ENCODE peak calls at places on chromosomes 6 and 20, in nine cellular contexts. M is psoas muscle, B is right atrium auricular region, A is Panc1, U is ovary, O is fibroblast of mammary gland, K is mucosa of descending colon, E is RWPE1, G is GM20000. J is an unnamed sample.
A peak's percentile ranks its signal among the peaks of the same experiment; 100 is the strongest.

GRCh38 chr6:157999100-158000051 is 17.7 kb downstream of the SYNJ2 start:
- DNase-seq in A (no peak), M (no peak), G (no peak), U (no peak), B (no peak), K (no peak), O (no peak), E (no peak), J (no peak)

GRCh38 chr20:6708010-6708409 is 59.5 kb upstream of the BMP2 start:
- DNase-seq in K (peak; percentile 74), B (no peak), U (no peak), O (peak; percentile 53), E (peak; percentile 57), A (no peak), M (no peak), G (no peak), J (no peak)

GRCh38 chr6:145967549-145967948 is 3.4 kb upstream of the SHPRH start:
- DNase-seq in G (no peak), U (no peak), B (no peak), M (no peak), O (no peak), K (no peak), A (no peak), E (no peak), J (no peak)

GRCh38 chr6:167799033-167799933 is 27.4 kb upstream of the AFDN start:
- DNase-seq in G (no peak), A (no peak), E (no peak), U (no peak), O (no peak), K (no peak), M (no peak), B (no peak), J (no peak)

GRCh38 chr6:25302156-25302555 is 23.0 kb downstream of the CARMIL1 start:
- DNase-seq in U (no peak), E (no peak), G (no peak), B (no peak), K (no peak), A (no peak), O (no peak), M (no peak), J (no peak)

GRCh38 chr20:36504295-36504694 is 37.0 kb upstream of the MYL9 start:
- DNase-seq in B (no peak), O (no peak), M (no peak), E (no peak), G (no peak), K (no peak), U (no peak), A (no peak), J (no peak)

GRCh38 chr6:21931641-21932335 is 338.2 kb downstream of the SOX4 start:
- DNase-seq in G (no peak), O (peak; percentile 38), A (no peak), E (no peak), B (no peak), U (no peak), M (no peak), K (no peak), J (no peak)

GRCh38 chr20:19692100-19692499 is 66.0 kb upstream of the RIN2 start:
- DNase-seq in G (no peak), U (no peak), O (peak; percentile 55), M (no peak), K (no peak), A (no peak), B (no peak), E (no peak), J (no peak)

GRCh38 chr20:2865101-2865500 is 8.2 kb upstream of the PTPRA start:
- DNase-seq in K (no peak), B (no peak), O (no peak), G (no peak), U (no peak), M (no peak), E (no peak), A (no peak), J (no peak)

GRCh38 chr20:2864626-2865025 is 8.7 kb upstream of the PTPRA start:
- DNase-seq in B (no peak), G (no peak), A (no peak), U (no peak), M (no peak), O (no peak), E (no peak), K (no peak), J (no peak)

GRCh38 chr20:2866236-2866635 is 7.0 kb upstream of the PTPRA start:
- DNase-seq in M (no peak), A (no peak), O (no peak), G (no peak), K (no peak), E (no peak), B (no peak), U (no peak), J (peak; percentile 60)

GRCh38 chr20:2867081-2867860 is 6.0 kb upstream of the PTPRA start:
- DNase-seq in G (no peak), K (peak; percentile 34), M (no peak), O (no peak), B (peak; percentile 58), A (no peak), U (no peak), E (no peak), J (no peak)

DNA sequence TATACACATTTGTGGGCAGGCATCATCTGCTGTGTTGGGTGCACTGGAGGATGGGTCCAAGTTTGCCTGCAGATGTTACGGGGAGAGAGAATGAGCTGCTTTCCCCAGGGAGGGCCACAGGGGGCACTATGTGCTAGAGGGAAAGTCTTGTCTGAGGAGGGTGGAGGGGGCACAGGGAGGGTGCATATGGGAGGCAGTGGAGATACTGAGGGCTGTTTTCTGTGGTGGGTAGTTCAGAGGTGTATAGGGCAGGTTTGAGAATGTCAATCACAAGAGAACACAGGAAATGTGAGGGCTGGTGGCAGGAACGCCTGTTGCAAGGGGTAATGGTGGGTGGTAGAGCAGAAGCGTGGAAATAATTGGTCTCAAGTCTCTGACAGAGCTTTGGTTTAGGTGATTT is 7.7 kb upstream of the PTPRA start:
- DNase-seq in M (no peak), K (no peak), G (no peak), B (no peak), A (no peak), U (no peak), E (no peak), O (no peak), J (peak; percentile 57)
- TF ChIP-seq CTCF in M (no peak), K (no peak), G (no peak), B (no peak), A (no peak), U (no peak), E (no peak), O (no peak), J (peak; percentile 55)

GRCh38 chr20:42531675-42531985 is 658.1 kb downstream of the PTPRT start:
- DNase-seq in K (peak; percentile 10), O (no peak), M (no peak), B (no peak), E (no peak), U (no peak), G (no peak), A (no peak), J (no peak)

DNA sequence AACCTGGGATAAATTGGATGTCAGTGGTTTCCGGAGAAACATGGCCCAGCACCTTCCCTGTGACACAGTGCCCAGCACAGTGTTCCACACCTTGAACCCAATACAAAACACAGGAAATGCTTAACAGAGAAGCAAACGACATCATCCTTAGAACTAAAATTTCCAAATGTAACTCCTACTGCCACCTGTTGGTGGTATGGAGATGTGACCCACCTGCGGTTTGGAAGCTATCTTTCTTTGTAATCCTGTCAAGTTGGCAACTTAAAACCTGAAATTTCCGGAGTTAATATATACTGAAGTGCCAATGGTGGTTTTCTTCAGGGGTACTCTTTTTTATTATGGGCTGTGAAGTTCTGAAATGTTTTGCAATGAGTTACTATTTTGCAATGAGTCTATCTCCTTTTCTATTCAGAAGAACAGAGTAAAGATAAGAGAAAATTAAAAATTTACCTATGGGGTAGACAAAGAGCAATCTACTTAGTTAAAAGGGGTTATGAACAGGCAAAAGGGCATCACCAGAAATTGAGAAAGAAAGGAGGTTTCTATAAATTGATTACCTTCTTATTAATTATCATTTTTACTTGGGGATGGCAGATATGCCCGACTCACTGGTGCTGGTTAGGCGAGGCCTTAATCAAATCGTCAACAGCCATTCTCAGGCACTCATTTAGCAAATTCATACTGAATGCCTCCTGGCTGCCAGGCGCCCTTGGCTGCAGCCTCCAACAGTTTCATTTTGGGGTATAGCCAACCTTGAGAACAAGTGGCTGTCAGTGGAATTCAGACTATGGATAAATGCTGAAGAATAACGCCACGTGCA is 658.6 kb downstream of the PTPRT start:
- DNase-seq in K (peak; percentile 14), E (peak; percentile 21), M (no peak), U (no peak), G (peak; percentile 32), B (no peak), O (peak; percentile 4), A (peak; percentile 25), J (no peak)
- TF ChIP-seq CTCF in K (no peak), E (peak; percentile 70), M (peak; percentile 58), U (no peak), G (peak; percentile 31), B (peak; percentile 76), O (peak; percentile 27), A (peak; percentile 74), J (no peak)

GRCh38 chr20:25250508-25250907 is 2.6 kb downstream of the PYGB start:
- DNase-seq in O (peak; percentile 45), G (no peak), E (peak; percentile 48), K (no peak), M (no peak), U (no peak), B (peak; percentile 56), A (no peak), J (no peak)

GRCh38 chr20:25248501-25249172 is 752 bp downstream of the PYGB start:
- DNase-seq in O (peak; percentile 33), B (peak; percentile 61), U (peak; percentile 45), G (peak; percentile 64), M (peak; percentile 39), K (no peak), E (peak; percentile 41), A (no peak), J (no peak)

GRCh38 chr20:25251019-25251418 is 3.1 kb downstream of the PYGB start:
- DNase-seq in O (no peak), B (peak; percentile 53), E (no peak), U (no peak), K (no peak), G (no peak), A (no peak), M (no peak), J (no peak)

GRCh38 chr20:25247666-25248500 is at the start of gene PYGB:
- DNase-seq in G (peak; percentile 98), E (peak; percentile 98), B (peak; percentile 81), K (peak; percentile 88), O (peak; percentile 76), M (peak; percentile 71), U (peak; percentile 78), A (no peak), J (peak; percentile 68)

DNA sequence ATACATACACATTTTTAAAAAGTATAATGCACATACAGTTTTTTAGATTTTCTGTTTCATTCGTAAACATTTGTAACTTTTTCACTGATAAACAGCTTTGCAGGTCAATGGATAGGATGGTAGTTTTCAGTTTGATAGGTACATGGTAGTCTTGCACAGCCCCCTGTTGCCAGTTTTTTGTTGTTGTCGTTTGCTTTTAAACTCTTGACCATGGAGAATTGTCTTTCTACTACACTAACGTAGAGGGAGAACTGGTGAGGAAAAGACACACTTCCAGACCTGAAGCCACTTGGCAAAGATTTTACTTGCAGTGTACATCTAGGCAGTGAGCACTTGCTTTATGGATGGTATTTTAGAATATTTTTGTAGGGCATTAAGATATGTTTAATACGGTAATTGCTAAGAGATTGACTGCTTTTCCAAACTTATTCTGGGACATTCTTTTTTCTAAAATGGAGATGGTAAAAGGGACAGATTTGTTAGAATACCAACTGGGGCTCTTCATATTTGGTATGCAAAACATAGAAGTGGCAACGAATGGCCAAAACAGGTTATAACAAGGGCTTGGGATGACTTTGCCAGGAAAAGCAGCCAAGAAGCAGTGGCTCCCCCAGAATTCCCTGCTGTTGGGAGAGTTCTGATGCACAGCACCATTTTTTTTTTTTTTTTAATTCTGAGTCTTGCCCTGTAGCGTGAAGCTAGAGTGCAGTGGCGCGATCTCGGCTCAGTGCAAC is 1.5 kb downstream of the PYGB start:
- DNase-seq in B (peak; percentile 55), O (peak; percentile 41), E (peak; percentile 48), A (no peak), G (no peak), K (no peak), M (no peak), U (no peak), J (no peak)
- TF ChIP-seq CTCF in B (no peak), O (peak; percentile 4), E (no peak), A (no peak), G (no peak), K (no peak), M (no peak), U (no peak), J (no peak)

DNA sequence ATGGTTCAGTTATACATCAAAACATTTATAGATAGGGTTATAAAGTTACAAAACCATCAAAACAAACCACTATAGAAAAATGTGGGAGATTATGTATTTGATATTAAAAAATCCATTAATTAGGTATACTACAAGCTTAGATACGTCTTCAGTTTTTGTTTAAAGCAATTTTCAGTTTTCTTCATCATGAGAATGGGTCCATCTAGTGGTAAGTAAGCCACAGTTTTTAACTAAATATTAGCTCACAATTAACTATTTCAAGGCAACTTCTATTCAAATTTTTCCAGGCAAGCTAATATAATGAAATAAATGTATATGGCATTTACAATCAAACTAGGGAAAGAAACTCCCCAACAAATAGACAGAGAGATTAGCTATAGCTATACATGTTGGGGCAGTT is 44.4 kb downstream of the RNGTT start:
- DNase-seq in O (peak; percentile 18), G (no peak), A (no peak), U (no peak), E (no peak), B (no peak), K (no peak), M (no peak), J (no peak)
- TF ChIP-seq CTCF in O (peak; percentile 32), G (no peak), A (peak; percentile 22), U (no peak), E (peak; percentile 33), B (no peak), K (no peak), M (no peak), J (no peak)

J was measured in natural killer cell.